ENCODE peak calls at places on chromosomes 3 and 15, in seven cellular contexts. Q is HS-5; R is MM.1S; Y is Calu3; O is activated naive CD4-positive, alpha-beta T cell; F is stimulated activated CD8-positive, alpha-beta memory T cell treated with anti-CD3 and anti-CD28 coated beads, Interleukin-4, amount 100 ng/mL, for 24 hours; G is ureter. X is an unnamed sample.
A peak's percentile ranks its signal among the peaks of the same experiment; 100 is the strongest.

GRCh38 chr15:88255496-88256171 is 905 bp downstream of the NTRK3 start:
- DNase-seq in Y (no peak), G (no peak), F (no peak), O (no peak), Q (no peak), R (peak; percentile 50), X (no peak)

GRCh38 chr3:13408890-13409289 is 11.2 kb downstream of the NUP210 start:
- DNase-seq in R (no peak), F (no peak), O (no peak), Y (no peak), G (no peak), Q (no peak), X (no peak)

GRCh38 chr15:97521894-97522293 is 438.6 kb upstream of the ARRDC4 start:
- DNase-seq in O (no peak), Y (no peak), F (no peak), G (no peak), Q (no peak), R (peak; percentile 37), X (no peak)

GRCh38 chr3:126508539-126508938 is 9.0 kb downstream of the UROC1 start:
- DNase-seq in Y (peak; percentile 65), O (no peak), G (no peak), F (no peak), R (no peak), Q (no peak), X (no peak)

GRCh38 chr15:68354923-68355322 is 77.0 kb downstream of the ITGA11 start:
- DNase-seq in Q (peak; percentile 86), G (no peak), Y (no peak), F (no peak), O (no peak), R (no peak), X (no peak)

GRCh38 chr3:14118400-14119165 is 6.1 kb downstream of the CHCHD4 start:
- DNase-seq in Q (no peak), Y (no peak), F (no peak), G (no peak), R (no peak), O (no peak), X (no peak)

GRCh38 chr3:172090035-172090434 is 50.7 kb downstream of the FNDC3B start:
- DNase-seq in Y (no peak), O (no peak), R (no peak), F (no peak), G (no peak), Q (no peak), X (no peak)

GRCh38 chr15:70293606-70294470 is 196.1 kb upstream of the TLE3 start:
- DNase-seq in F (no peak), O (no peak), Y (no peak), Q (no peak), G (no peak), R (no peak), X (no peak)

GRCh38 chr3:39140341-39140971 is 12.9 kb downstream of the CSRNP1 start:
- DNase-seq in G (no peak), R (no peak), Y (no peak), O (no peak), F (no peak), Q (no peak), X (no peak)

GRCh38 chr3:179955798-179956197 is 80.9 kb downstream of the PEX5L start:
- DNase-seq in Q (no peak), Y (no peak), F (no peak), O (no peak), G (no peak), R (no peak), X (no peak)

GRCh38 chr15:39801641-39802309 is 19.1 kb upstream of the FSIP1 start:
- DNase-seq in Y (peak; percentile 50), G (no peak), F (no peak), Q (no peak), R (peak; percentile 40), O (no peak), X (no peak)

GRCh38 chr3:31918179-31919165 is 62.6 kb downstream of the OSBPL10 start:
- DNase-seq in Y (no peak), F (no peak), Q (no peak), O (no peak), G (no peak), R (peak; percentile 87), X (no peak)

GRCh38 chr3:6142707-6143106 is 718.2 kb upstream of the GRM7 start:
- DNase-seq in R (no peak), G (no peak), Q (no peak), F (no peak), Y (no peak), O (no peak), X (no peak)

GRCh38 chr3:32292085-32292796 is 53.8 kb downstream of the CMTM8 start:
- DNase-seq in F (no peak), Q (no peak), G (no peak), Y (no peak), O (no peak), R (no peak), X (no peak)

GRCh38 chr15:39478996-39479395 is 101.9 kb upstream of the THBS1 start:
- DNase-seq in G (no peak), F (no peak), O (no peak), Y (no peak), Q (no peak), R (peak; percentile 53), X (no peak)

GRCh38 chr15:41241251-41241964 is 10.3 kb downstream of the CHP1 start:
- DNase-seq in O (no peak), Y (peak; percentile 52), R (no peak), G (no peak), F (no peak), Q (no peak), X (no peak)

GRCh38 chr15:101579766-101580165 is 72.4 kb downstream of the TM2D3 start:
- DNase-seq in Q (peak; percentile 69), G (no peak), R (no peak), Y (peak; percentile 47), F (no peak), O (no peak), X (no peak)

GRCh38 chr3:161038725-161039124 is 66.4 kb downstream of the B3GALNT1 start:
- DNase-seq in F (no peak), G (no peak), Y (no peak), O (no peak), R (no peak), Q (no peak), X (no peak)

GRCh38 chr3:41424543-41425300 is 225.4 kb downstream of the CTNNB1 start:
- DNase-seq in Y (no peak), Q (no peak), F (no peak), O (no peak), R (no peak), G (no peak), X (no peak)

GRCh38 chr3:128076465-128076782 is 24.2 kb downstream of the SEC61A1 start:
- DNase-seq in Y (no peak), F (no peak), Q (no peak), R (no peak), G (no peak), O (no peak), X (no peak)

GRCh38 chr3:69250014-69250413 is 127.6 kb upstream of the LMOD3 start:
- DNase-seq in R (no peak), F (peak; percentile 15), Y (peak; percentile 78), G (no peak), O (no peak), Q (no peak), X (no peak)

GRCh38 chr3:114081022-114081421 is 24.5 kb downstream of the QTRT2 start:
- DNase-seq in F (no peak), O (no peak), Y (no peak), G (no peak), R (no peak), Q (no peak), X (no peak)

GRCh38 chr3:106097817-106098410 is 229.1 kb upstream of the CBLB start:
- DNase-seq in R (no peak), Q (no peak), Y (no peak), O (no peak), F (no peak), G (no peak), X (no peak)

GRCh38 chr3:140203510-140203909 is 268.5 kb downstream of the CLSTN2 start:
- DNase-seq in Q (no peak), F (no peak), Y (no peak), R (no peak), G (no peak), O (no peak), X (no peak)

GRCh38 chr3:191329654-191330308 is 545 bp downstream of the UTS2B start:
- DNase-seq in Y (peak; percentile 66), Q (peak; percentile 24), R (peak; percentile 57), O (no peak), F (no peak), G (peak; percentile 54), X (peak; percentile 81)

GRCh38 chr3:104412608-104413580 is 953.8 kb upstream of the ALCAM start:
- DNase-seq in F (no peak), Q (no peak), O (no peak), R (no peak), G (no peak), Y (no peak), X (no peak)

GRCh38 chr3:15330031-15330596 is 2.3 kb downstream of the SH3BP5 start:
- DNase-seq in Q (no peak), F (no peak), R (no peak), O (no peak), Y (no peak), G (no peak), X (no peak)

GRCh38 chr15:69881760-69882159 is 216.0 kb downstream of the TLE3 start:
- DNase-seq in O (no peak), R (peak; percentile 47), Q (no peak), F (no peak), Y (no peak), G (no peak), X (no peak)

GRCh38 chr3:3689601-3690375 is 109.4 kb upstream of the LRRN1 start:
- DNase-seq in Q (no peak), R (no peak), O (no peak), G (no peak), F (no peak), Y (no peak), X (no peak)

GRCh38 chr15:58698887-58699641 is 50.4 kb downstream of the ADAM10 start:
- DNase-seq in R (peak; percentile 21), Y (no peak), O (no peak), Q (no peak), G (no peak), F (no peak), X (no peak)

GRCh38 chr3:171526869-171527268 is 66.7 kb upstream of the TNIK start:
- DNase-seq in G (no peak), F (no peak), Y (no peak), R (no peak), Q (no peak), O (no peak), X (no peak)

GRCh38 chr3:112585782-112586181 is 23.9 kb downstream of the SLC35A5 start:
- DNase-seq in G (no peak), Y (no peak), Q (no peak), O (no peak), R (no peak), F (no peak), X (no peak)

GRCh38 chr3:117101697-117102096 is 392.1 kb downstream of the TUSC7 start:
- DNase-seq in R (no peak), Y (no peak), F (no peak), O (no peak), G (no peak), Q (no peak), X (no peak)

GRCh38 chr3:177722386-177722785 is 525.1 kb upstream of the TBL1XR1 start:
- DNase-seq in R (no peak), O (no peak), Q (no peak), Y (no peak), G (no peak), F (no peak), X (no peak)

GRCh38 chr3:40477671-40478070 is 749 bp downstream of the ZNF619 start:
- DNase-seq in F (no peak), G (no peak), Q (no peak), Y (no peak), O (no peak), R (no peak), X (no peak)

GRCh38 chr15:101037090-101037830 is 118.1 kb downstream of the LRRK1 start:
- DNase-seq in F (no peak), Q (no peak), O (no peak), R (no peak), Y (no peak), G (no peak), X (peak; percentile 40)

GRCh38 chr3:149486726-149487125 is 12.2 kb downstream of the TM4SF4 start:
- DNase-seq in F (no peak), R (no peak), G (no peak), Q (no peak), Y (no peak), O (no peak), X (no peak)

GRCh38 chr3:52001443-52001974 is 5.8 kb upstream of the RPL29 start:
- DNase-seq in R (peak; percentile 78), Y (peak; percentile 87), G (peak; percentile 68), F (peak; percentile 75), O (peak; percentile 79), Q (no peak), X (no peak)

X was measured in coronary artery.